ENCODE peak calls at places on chromosome 21, in six cellular contexts. One of them, this sample, is unnamed.

GRCh38 chr21:43371786-43372185 is 55.1 kb downstream of the SIK1 start:
- DNase-seq in body of pancreas: no peak
- DNase-seq in AG04449: no peak
- DNase-seq in cardiac fibroblast: no peak
- DNase-seq in H9: no peak
- DNase-seq in CD8-positive, alpha-beta T cell: no peak
- DNase-seq in this sample: no peak

GRCh38 chr21:41664881-41665765 is 101.7 kb downstream of the RIPK4 start:
- DNase-seq in body of pancreas: peak; percentile 5
- DNase-seq in AG04449: peak; percentile 50
- DNase-seq in cardiac fibroblast: peak; percentile 90
- DNase-seq in H9: no peak
- DNase-seq in CD8-positive, alpha-beta T cell: no peak
- DNase-seq in this sample: no peak

GRCh38 chr21:44293551-44294231 is 6.2 kb upstream of the PFKL start:
- DNase-seq in body of pancreas: no peak
- DNase-seq in AG04449: no peak
- DNase-seq in cardiac fibroblast: no peak
- DNase-seq in H9: no peak
- DNase-seq in CD8-positive, alpha-beta T cell: no peak
- DNase-seq in this sample: no peak

GRCh38 chr21:41825216-41825615 is 53.9 kb downstream of the PRDM15 start:
- DNase-seq in body of pancreas: no peak
- DNase-seq in AG04449: no peak
- DNase-seq in cardiac fibroblast: no peak
- DNase-seq in H9: no peak
- DNase-seq in CD8-positive, alpha-beta T cell: no peak
- DNase-seq in this sample: no peak

GRCh38 chr21:17848228-17848627 is 29.1 kb upstream of the C21orf91 start:
- DNase-seq in body of pancreas: peak; percentile 14
- DNase-seq in AG04449: peak; percentile 63
- DNase-seq in cardiac fibroblast: peak; percentile 92
- DNase-seq in H9: no peak
- DNase-seq in CD8-positive, alpha-beta T cell: no peak
- DNase-seq in this sample: peak; percentile 65

GRCh38 chr21:43733060-43733459 is 14.1 kb downstream of the PDXK start:
- DNase-seq in body of pancreas: no peak
- DNase-seq in AG04449: no peak
- DNase-seq in cardiac fibroblast: no peak
- DNase-seq in H9: no peak
- DNase-seq in CD8-positive, alpha-beta T cell: no peak
- DNase-seq in this sample: no peak

GRCh38 chr21:15895142-15896106 is 165.6 kb downstream of the USP25 start:
- DNase-seq in body of pancreas: no peak
- DNase-seq in AG04449: no peak
- DNase-seq in cardiac fibroblast: no peak
- DNase-seq in H9: no peak
- DNase-seq in CD8-positive, alpha-beta T cell: no peak
- DNase-seq in this sample: no peak

GRCh38 chr21:40231979-40232378 is 364.7 kb downstream of the PCP4 start:
- DNase-seq in body of pancreas: no peak
- DNase-seq in AG04449: no peak
- DNase-seq in cardiac fibroblast: no peak
- DNase-seq in H9: no peak
- DNase-seq in CD8-positive, alpha-beta T cell: no peak
- DNase-seq in this sample: no peak

GRCh38 chr21:38769253-38769780 is 36.4 kb upstream of the ETS2 start:
- DNase-seq in body of pancreas: no peak
- DNase-seq in AG04449: peak; percentile 60
- DNase-seq in cardiac fibroblast: peak; percentile 85
- DNase-seq in H9: no peak
- DNase-seq in CD8-positive, alpha-beta T cell: no peak
- DNase-seq in this sample: no peak

GRCh38 chr21:29581393-29581792 is 282.7 kb downstream of the BACH1 start:
- DNase-seq in body of pancreas: no peak
- DNase-seq in AG04449: no peak
- DNase-seq in cardiac fibroblast: no peak
- DNase-seq in H9: no peak
- DNase-seq in CD8-positive, alpha-beta T cell: no peak
- DNase-seq in this sample: no peak

GRCh38 chr21:29228306-29228705 is 70.4 kb upstream of the BACH1 start:
- DNase-seq in body of pancreas: no peak
- DNase-seq in AG04449: no peak
- DNase-seq in cardiac fibroblast: no peak
- DNase-seq in H9: no peak
- DNase-seq in CD8-positive, alpha-beta T cell: no peak
- DNase-seq in this sample: no peak

GRCh38 chr21:42063578-42064521 is 7.3 kb upstream of the UMODL1 start:
- DNase-seq in body of pancreas: peak; percentile 71
- DNase-seq in AG04449: no peak
- DNase-seq in cardiac fibroblast: no peak
- DNase-seq in H9: no peak
- DNase-seq in CD8-positive, alpha-beta T cell: no peak
- DNase-seq in this sample: no peak

GRCh38 chr21:30268608-30269197 is 14.0 kb downstream of the KRTAP24-1 start:
- DNase-seq in body of pancreas: no peak
- DNase-seq in AG04449: no peak
- DNase-seq in cardiac fibroblast: peak; percentile 0
- DNase-seq in H9: peak; percentile 46
- DNase-seq in CD8-positive, alpha-beta T cell: no peak
- DNase-seq in this sample: no peak

GRCh38 chr21:28485301-28486022 is 507.2 kb downstream of the LTN1 start:
- DNase-seq in body of pancreas: no peak
- DNase-seq in AG04449: peak; percentile 56
- DNase-seq in cardiac fibroblast: peak; percentile 92
- DNase-seq in H9: no peak
- DNase-seq in CD8-positive, alpha-beta T cell: no peak
- DNase-seq in this sample: peak; percentile 68

GRCh38 chr21:16084776-16085364 is 355.1 kb downstream of the USP25 start:
- DNase-seq in body of pancreas: peak; percentile 23
- DNase-seq in AG04449: no peak
- DNase-seq in cardiac fibroblast: peak; percentile 17
- DNase-seq in H9: no peak
- DNase-seq in CD8-positive, alpha-beta T cell: no peak
- DNase-seq in this sample: no peak

GRCh38 chr21:43718872-43719747 is at the start of gene PDXK:
- DNase-seq in body of pancreas: peak; percentile 90
- DNase-seq in AG04449: no peak
- DNase-seq in cardiac fibroblast: peak; percentile 76
- DNase-seq in H9: peak; percentile 89
- DNase-seq in CD8-positive, alpha-beta T cell: peak; percentile 49
- DNase-seq in this sample: no peak

GRCh38 chr21:24840287-24840686 is 767.0 kb downstream of the MRPL39 start:
- DNase-seq in body of pancreas: no peak
- DNase-seq in AG04449: no peak
- DNase-seq in cardiac fibroblast: no peak
- DNase-seq in H9: peak; percentile 66
- DNase-seq in CD8-positive, alpha-beta T cell: no peak
- DNase-seq in this sample: no peak

GRCh38 chr21:45592626-45593134 is 50.4 kb upstream of the SLC19A1 start:
- DNase-seq in body of pancreas: no peak
- DNase-seq in AG04449: no peak
- DNase-seq in cardiac fibroblast: no peak
- DNase-seq in H9: no peak
- DNase-seq in CD8-positive, alpha-beta T cell: no peak
- DNase-seq in this sample: no peak

GRCh38 chr21:45990741-45991605 is 9.4 kb downstream of the COL6A1 start:
- DNase-seq in body of pancreas: no peak
- DNase-seq in AG04449: no peak
- DNase-seq in cardiac fibroblast: no peak
- DNase-seq in H9: no peak
- DNase-seq in CD8-positive, alpha-beta T cell: no peak
- DNase-seq in this sample: no peak

GRCh38 chr21:17730782-17731181 is 88.4 kb downstream of the C21orf91 start:
- DNase-seq in body of pancreas: no peak
- DNase-seq in AG04449: no peak
- DNase-seq in cardiac fibroblast: peak; percentile 27
- DNase-seq in H9: no peak
- DNase-seq in CD8-positive, alpha-beta T cell: no peak
- DNase-seq in this sample: no peak

GRCh38 chr21:43719748-43720538 is 1.0 kb downstream of the PDXK start:
- DNase-seq in body of pancreas: peak; percentile 41
- DNase-seq in AG04449: no peak
- DNase-seq in cardiac fibroblast: no peak
- DNase-seq in H9: peak; percentile 34
- DNase-seq in CD8-positive, alpha-beta T cell: no peak
- DNase-seq in this sample: no peak

GRCh38 chr21:40300300-40300699 is 433.1 kb downstream of the PCP4 start:
- DNase-seq in body of pancreas: no peak
- DNase-seq in AG04449: no peak
- DNase-seq in cardiac fibroblast: no peak
- DNase-seq in H9: no peak
- DNase-seq in CD8-positive, alpha-beta T cell: no peak
- DNase-seq in this sample: no peak

DNA sequence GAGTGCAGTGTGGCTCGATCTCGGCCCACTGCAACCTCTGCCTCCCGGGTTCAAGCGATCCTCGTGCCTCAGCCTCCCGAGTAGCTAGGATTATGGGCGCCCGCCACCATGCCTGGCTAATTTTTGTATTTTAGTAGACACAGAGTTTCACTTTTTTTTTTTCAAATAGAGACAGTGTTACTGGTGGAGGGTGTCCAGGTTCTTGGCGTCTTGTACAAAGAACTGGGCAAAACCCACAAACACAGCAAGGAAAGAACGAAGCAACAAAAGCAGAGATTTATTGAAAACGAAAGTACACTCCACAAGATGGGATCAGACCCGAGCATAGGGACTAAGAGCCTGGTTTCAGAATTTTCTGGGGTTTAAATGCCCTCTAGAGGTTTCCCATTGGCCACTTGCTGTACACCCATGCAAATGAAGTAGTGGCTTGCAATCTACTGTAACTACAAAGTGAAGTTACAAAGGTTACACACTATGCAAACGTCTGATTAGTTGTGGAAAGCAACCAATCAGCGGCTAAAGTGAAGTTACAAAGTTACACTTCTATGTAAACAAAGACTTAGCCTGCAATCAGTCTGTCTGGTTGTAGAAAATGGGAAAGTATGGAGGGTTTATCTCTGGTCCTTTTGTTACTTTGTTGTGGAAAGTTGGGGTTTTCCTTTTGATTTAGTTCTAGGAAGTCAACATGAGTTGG is 199.1 kb downstream of the DYRK1A start:
- DNase-seq in body of pancreas: no peak
- DNase-seq in AG04449: no peak
- DNase-seq in cardiac fibroblast: peak; percentile 15
- DNase-seq in H9: no peak
- DNase-seq in CD8-positive, alpha-beta T cell: no peak
- DNase-seq in this sample: no peak
- TF ChIP-seq CTCF in body of pancreas: no peak
- TF ChIP-seq CTCF in AG04449: no peak
- TF ChIP-seq CTCF in cardiac fibroblast: no peak
- TF ChIP-seq CTCF in H9: no peak
- TF ChIP-seq CTCF in CD8-positive, alpha-beta T cell: no peak
- TF ChIP-seq CTCF in this sample: peak; percentile 14

DNA sequence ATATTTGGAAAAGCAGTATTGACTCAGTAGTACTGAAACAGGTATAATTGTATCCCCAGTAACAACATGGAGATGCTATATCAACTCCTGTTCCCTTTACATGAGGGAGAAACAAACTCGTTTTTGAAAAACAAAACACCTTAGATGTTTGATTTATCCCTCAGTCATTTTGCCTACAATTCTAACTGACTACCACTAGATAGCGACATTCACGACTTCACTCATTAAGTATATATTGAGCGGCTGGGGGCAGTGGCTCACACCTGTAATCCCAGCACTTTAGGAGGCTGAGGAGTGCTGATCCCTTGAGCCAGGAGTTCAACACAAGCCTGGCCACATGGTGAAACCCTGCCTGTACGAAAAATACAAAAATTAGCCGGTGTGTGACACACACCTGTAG is 83.3 kb downstream of the CYYR1 start:
- DNase-seq in body of pancreas: no peak
- DNase-seq in AG04449: no peak
- DNase-seq in cardiac fibroblast: no peak
- DNase-seq in H9: no peak
- DNase-seq in CD8-positive, alpha-beta T cell: no peak
- DNase-seq in this sample: no peak
- TF ChIP-seq CTCF in body of pancreas: no peak
- TF ChIP-seq CTCF in AG04449: no peak
- TF ChIP-seq CTCF in cardiac fibroblast: no peak
- TF ChIP-seq CTCF in H9: peak; percentile 57
- TF ChIP-seq CTCF in CD8-positive, alpha-beta T cell: no peak
- TF ChIP-seq CTCF in this sample: no peak

DNA sequence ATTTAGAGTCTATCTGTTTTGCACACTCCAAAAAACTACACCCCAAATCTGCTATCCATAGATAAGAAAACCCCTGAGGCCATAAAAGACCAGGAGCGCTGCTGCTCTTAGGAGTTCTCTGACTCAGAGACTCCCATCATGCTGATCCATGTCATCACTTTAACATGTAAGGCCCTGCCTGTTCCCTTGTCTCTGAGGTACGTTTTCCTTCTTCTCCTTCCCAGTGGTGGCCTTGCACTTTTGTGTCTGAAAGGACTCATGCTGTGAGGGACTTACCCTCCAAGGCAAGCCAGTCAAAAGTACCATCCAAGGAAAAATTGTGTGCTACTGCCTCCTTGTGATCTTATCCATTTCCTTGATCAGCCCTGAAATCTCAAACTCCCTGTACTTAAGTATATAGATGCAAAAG is 427.4 kb upstream of the NCAM2 start:
- DNase-seq in body of pancreas: no peak
- DNase-seq in AG04449: no peak
- DNase-seq in cardiac fibroblast: no peak
- DNase-seq in H9: peak; percentile 88
- DNase-seq in CD8-positive, alpha-beta T cell: no peak
- DNase-seq in this sample: no peak
- TF ChIP-seq CTCF in body of pancreas: no peak
- TF ChIP-seq CTCF in AG04449: no peak
- TF ChIP-seq CTCF in cardiac fibroblast: no peak
- TF ChIP-seq CTCF in H9: peak; percentile 65
- TF ChIP-seq CTCF in CD8-positive, alpha-beta T cell: no peak
- TF ChIP-seq CTCF in this sample: no peak

DNA sequence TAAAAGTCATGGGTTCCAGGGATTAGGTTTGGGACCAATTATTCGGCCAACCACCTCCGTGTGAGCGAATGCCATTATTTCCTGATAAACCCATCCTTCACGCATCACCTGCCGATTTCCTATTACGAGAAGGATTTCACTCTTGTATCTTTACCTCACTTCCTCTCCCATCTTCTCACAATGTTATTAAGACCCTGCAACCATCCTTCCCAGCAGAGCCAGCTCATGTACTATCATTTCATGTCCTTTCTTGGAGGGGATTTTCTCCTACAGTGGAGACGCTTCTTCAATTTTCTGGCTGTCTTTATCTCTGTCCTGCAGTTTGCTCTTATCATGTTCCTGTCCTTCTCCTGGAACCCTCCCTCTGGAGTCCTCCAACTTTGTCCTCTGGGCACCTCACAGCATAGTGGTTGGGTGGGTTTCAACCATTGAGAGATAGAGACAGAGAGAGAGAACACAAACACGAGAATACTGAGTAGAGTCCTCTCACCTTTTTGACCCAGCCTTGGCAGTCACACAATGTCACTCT is 192.2 kb downstream of the DYRK1A start:
- DNase-seq in body of pancreas: no peak
- DNase-seq in AG04449: no peak
- DNase-seq in cardiac fibroblast: no peak
- DNase-seq in H9: no peak
- DNase-seq in CD8-positive, alpha-beta T cell: no peak
- DNase-seq in this sample: no peak
- TF ChIP-seq CTCF in body of pancreas: no peak
- TF ChIP-seq CTCF in AG04449: no peak
- TF ChIP-seq CTCF in cardiac fibroblast: no peak
- TF ChIP-seq CTCF in H9: no peak
- TF ChIP-seq CTCF in CD8-positive, alpha-beta T cell: no peak
- TF ChIP-seq CTCF in this sample: no peak

This sample was measured in AG09309.